ENCODE peak calls at places on chromosomes 4 and X, in four cellular contexts. G, W, Q and C are unnamed samples.

GRCh38 chr4:56958111-56958517 is 19.3 kb downstream of the NOA1 start:
- DNase-seq in Q (peak; percentile 93), G (peak; percentile 97), W (no peak), C (peak; percentile 97)

GRCh38 chr4:7890635-7891393 is 48.8 kb downstream of the AFAP1 start:
- DNase-seq in W (no peak), G (no peak), Q (no peak), C (peak; percentile 79)

GRCh38 chr4:1252928-1253492 is 4.1 kb upstream of the CTBP1 start:
- DNase-seq in Q (no peak), G (no peak), W (no peak), C (no peak)

GRCh38 chr4:7635435-7635834 is 200.7 kb upstream of the PSAPL1 start:
- DNase-seq in G (no peak), Q (no peak), W (no peak), C (no peak)

GRCh38 chr4:83197555-83198235 is 83.2 kb upstream of the PLAC8 start:
- DNase-seq in Q (peak; percentile 29), W (no peak), G (no peak), C (no peak)

GRCh38 chrX:39848900-39849299 is 248.9 kb downstream of the BCOR start:
- DNase-seq in G (no peak), Q (no peak), W (no peak), C (no peak)

GRCh38 chr4:94448815-94449375 is 2.8 kb upstream of the PDLIM5 start:
- DNase-seq in G (no peak), Q (no peak), W (no peak), C (no peak)

GRCh38 chrX:42710452-42710851 is 67.5 kb downstream of the PPP1R2C start:
- DNase-seq in G (no peak), W (no peak), Q (no peak), C (no peak)

GRCh38 chr4:15438939-15439524 is 11.2 kb downstream of the C1QTNF7 start:
- DNase-seq in G (no peak), Q (no peak), W (no peak), C (no peak)

GRCh38 chrX:123899701-123900100 is 39.8 kb downstream of the XIAP start:
- DNase-seq in W (no peak), G (no peak), Q (no peak), C (no peak)

GRCh38 chr4:147312376-147313046 is 168.4 kb upstream of the EDNRA start:
- DNase-seq in W (no peak), Q (no peak), G (no peak), C (no peak)

GRCh38 chr4:157221895-157222763 is 1.6 kb downstream of the GRIA2 start:
- DNase-seq in Q (no peak), W (no peak), G (peak; percentile 74), C (peak; percentile 83)

GRCh38 chr4:152686452-152687013 is 6.7 kb upstream of the TMEM154 start:
- DNase-seq in W (no peak), G (no peak), Q (no peak), C (no peak)

GRCh38 chr4:113646456-113646809 is 115.1 kb downstream of the CAMK2D start:
- DNase-seq in Q (no peak), W (no peak), G (no peak), C (no peak)

GRCh38 chrX:39301041-39301440 is 499.8 kb downstream of the MID1IP1 start:
- DNase-seq in Q (no peak), G (no peak), W (no peak), C (peak; percentile 56)

GRCh38 chr4:16205298-16206164 is 20.7 kb downstream of the TAPT1 start:
- DNase-seq in Q (no peak), G (no peak), W (no peak), C (no peak)

GRCh38 chrX:113212052-113212451 is 371.4 kb upstream of the AMOT start:
- DNase-seq in W (no peak), G (peak; percentile 64), Q (no peak), C (no peak)

GRCh38 chr4:177131736-177132135 is 177.9 kb upstream of the NEIL3 start:
- DNase-seq in G (no peak), Q (no peak), W (no peak), C (no peak)

GRCh38 chr4:79235074-79235473 is 90.8 kb downstream of the NAA11 start:
- DNase-seq in Q (no peak), W (no peak), G (no peak), C (no peak)

GRCh38 chr4:3321295-3321889 is 28.6 kb downstream of the RGS12 start:
- DNase-seq in G (peak; percentile 90), W (no peak), Q (peak; percentile 84), C (peak; percentile 84)

GRCh38 chr4:146243141-146243882 is 29.0 kb downstream of the REELD1 start:
- DNase-seq in G (peak; percentile 81), W (peak; percentile 40), Q (peak; percentile 47), C (no peak)

GRCh38 chr4:38572798-38573197 is 91.2 kb upstream of the KLF3 start:
- DNase-seq in G (no peak), Q (no peak), W (no peak), C (no peak)

GRCh38 chrX:108199691-108200090 is 108.1 kb downstream of the ATG4A start:
- DNase-seq in Q (no peak), W (no peak), G (no peak), C (no peak)

GRCh38 chr4:95505149-95505548 is 43.6 kb downstream of the UNC5C start:
- DNase-seq in Q (no peak), W (no peak), G (no peak), C (no peak)

GRCh38 chr4:80085081-80085480 is 12.1 kb upstream of the ANTXR2 start:
- DNase-seq in G (no peak), Q (no peak), W (no peak), C (no peak)

GRCh38 chr4:15778742-15779231 is 659 bp downstream of the CD38 start:
- DNase-seq in G (peak; percentile 82), Q (peak; percentile 37), W (peak; percentile 16), C (no peak)

GRCh38 chrX:15674899-15675489 is 10.4 kb upstream of the CLTRN start:
- DNase-seq in W (peak; percentile 77), Q (peak; percentile 93), G (peak; percentile 98), C (peak; percentile 90)

GRCh38 chr4:85968945-85969830 is 390.7 kb downstream of the MAPK10 start:
- DNase-seq in G (no peak), W (no peak), Q (no peak), C (no peak)

GRCh38 chr4:83917572-83917971 is 381.7 kb downstream of the GPAT3 start:
- DNase-seq in G (no peak), W (no peak), Q (no peak), C (no peak)

GRCh38 chr4:89755210-89755609 is 81.8 kb downstream of the SNCA start:
- DNase-seq in W (no peak), G (no peak), Q (no peak), C (no peak)

GRCh38 chr4:165588534-165589310 is 209.9 kb downstream of the CPE start:
- DNase-seq in G (no peak), Q (no peak), W (no peak), C (no peak)

GRCh38 chr4:56506110-56506705 is 617 bp downstream of the ARL9 start:
- DNase-seq in G (no peak), Q (no peak), W (no peak), C (no peak)

GRCh38 chr4:7651461-7651921 is 216.8 kb upstream of the PSAPL1 start:
- DNase-seq in Q (peak; percentile 48), W (no peak), G (no peak), C (peak; percentile 29)

GRCh38 chr4:111398906-111399330 is 746.3 kb upstream of the FAM241A start:
- DNase-seq in G (no peak), Q (no peak), W (no peak), C (no peak)

GRCh38 chr4:34516524-34516923 is 1727.8 kb downstream of the ARAP2 start:
- DNase-seq in G (no peak), Q (no peak), W (no peak), C (no peak)